ENCODE peak calls at places on chromosomes 1 and 21, in six cellular contexts. Z, C, R, N, A and J are unnamed samples.

GRCh38 chr1:59408608-59409007 is 111.7 kb downstream of the FGGY start:
- DNase-seq in R (no peak), Z (no peak), A (peak; percentile 36), N (no peak), C (peak; percentile 77), J (no peak)

GRCh38 chr1:25692560-25692959 is 76.0 kb downstream of the MAN1C1 start:
- DNase-seq in C (no peak), A (no peak), N (peak; percentile 72), Z (peak; percentile 19), R (no peak), J (peak; percentile 42)

GRCh38 chr1:37471345-37472231 is 2.8 kb upstream of the ZC3H12A start:
- DNase-seq in N (no peak), Z (peak; percentile 91), C (peak; percentile 58), R (no peak), A (peak; percentile 91), J (peak; percentile 82)

GRCh38 chr1:206634365-206635079 is 814 bp upstream of the DYRK3 start:
- DNase-seq in A (peak; percentile 87), C (peak; percentile 81), N (peak; percentile 70), R (no peak), Z (peak; percentile 90), J (peak; percentile 81)

GRCh38 chr1:168635129-168635528 is 58.7 kb downstream of the XCL1 start:
- DNase-seq in Z (no peak), C (no peak), A (no peak), N (no peak), R (no peak), J (no peak)

GRCh38 chr1:183163311-183163710 is 22.8 kb upstream of the LAMC2 start:
- DNase-seq in N (no peak), A (peak; percentile 58), R (no peak), Z (peak; percentile 84), C (no peak), J (no peak)

GRCh38 chr1:155134858-155135415 is 715 bp upstream of the SLC50A1 start:
- DNase-seq in C (peak; percentile 90), R (no peak), Z (peak; percentile 93), A (peak; percentile 96), N (peak; percentile 82), J (peak; percentile 82)

GRCh38 chr1:18998016-18998724 is 41.7 kb upstream of the IFFO2 start:
- DNase-seq in A (no peak), N (no peak), C (peak; percentile 12), R (no peak), Z (no peak), J (no peak)

GRCh38 chr1:157073944-157074685 is 25.5 kb downstream of the ETV3L start:
- DNase-seq in R (no peak), N (no peak), C (peak; percentile 73), A (peak; percentile 66), Z (peak; percentile 74), J (peak; percentile 72)

DNA sequence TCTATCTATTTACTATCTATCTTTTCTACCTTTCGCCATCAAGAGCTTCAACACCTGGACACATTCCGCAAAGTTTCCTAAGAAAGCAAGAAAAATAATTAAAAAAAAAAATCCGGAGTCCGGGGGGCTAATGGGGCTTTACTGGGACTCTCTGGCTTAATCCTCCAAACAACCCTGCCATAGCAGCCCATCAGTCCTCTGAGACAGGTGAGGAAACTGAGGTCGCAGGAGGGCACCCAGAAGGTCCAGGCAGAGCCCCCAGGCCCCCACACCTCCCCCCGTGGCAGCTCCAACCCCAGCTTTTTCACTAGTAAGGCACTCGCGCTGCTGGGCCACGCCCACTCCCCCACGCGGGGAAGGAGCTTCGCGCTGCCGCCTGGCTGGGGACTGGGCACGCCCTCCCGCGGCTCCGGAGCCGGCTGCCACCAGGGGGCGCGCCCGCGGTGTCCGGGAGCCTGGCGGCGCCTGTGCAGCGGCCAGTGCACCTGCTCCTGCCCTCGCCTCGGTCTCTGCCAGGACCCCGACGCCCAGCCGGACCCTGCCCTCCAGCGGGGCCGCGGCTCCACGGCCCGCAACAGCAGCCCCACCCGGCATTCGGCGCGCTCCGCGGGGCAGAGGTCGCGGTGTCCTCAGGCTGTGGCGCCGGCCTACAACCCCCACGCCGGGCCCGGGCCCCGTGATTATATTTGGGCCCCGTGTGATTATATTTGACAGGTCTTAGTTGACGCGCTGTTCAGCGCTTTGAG is 54.1 kb upstream of the SAMD11 start:
- DNase-seq in N (peak; percentile 88), C (peak; percentile 9), Z (peak; percentile 39), A (peak; percentile 39), R (no peak), J (peak; percentile 60)
- TF ChIP-seq CTCF in N (peak; percentile 81), C (peak; percentile 77), Z (peak; percentile 76), A (peak; percentile 69), R (peak; percentile 68), J (peak; percentile 41)

GRCh38 chr21:15058718-15059316 is 6.0 kb downstream of the NRIP1 start:
- DNase-seq in C (no peak), Z (peak; percentile 59), N (peak; percentile 29), R (no peak), A (peak; percentile 36), J (no peak)
- TF ChIP-seq MYC in C (no peak), Z (no peak), N (no peak), R (no peak), A (no peak), J (no peak)

DNA sequence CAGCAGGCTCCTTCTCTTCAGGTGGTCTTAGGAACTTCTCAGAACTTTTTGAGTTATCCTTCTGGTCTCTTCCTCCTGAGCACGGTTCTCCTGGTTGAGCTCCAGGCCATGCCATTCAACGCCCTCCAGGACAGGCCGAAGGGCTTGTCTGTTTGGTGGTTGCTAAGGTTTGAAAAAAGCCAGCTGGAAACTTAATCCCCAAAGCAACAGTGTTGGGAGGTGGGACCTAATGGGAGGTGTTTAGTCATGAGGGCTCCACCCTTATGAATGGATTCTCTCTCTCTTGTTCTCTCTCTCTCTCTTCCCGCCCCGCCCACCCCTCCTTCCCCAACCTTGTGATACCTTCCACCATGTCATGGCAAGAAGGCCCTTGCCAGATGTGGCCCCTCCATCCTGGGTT is 856 bp downstream of the KCNE1 start:
- DNase-seq in Z (no peak), R (no peak), N (no peak), A (no peak), C (no peak), J (peak; percentile 25)
- H3K4me3 ChIP-seq in Z (no peak overlapping the region), R (no peak overlapping the region), N (no peak overlapping the region), A (no peak overlapping the region), C (no peak overlapping the region), J (no peak overlapping the region)

DNA sequence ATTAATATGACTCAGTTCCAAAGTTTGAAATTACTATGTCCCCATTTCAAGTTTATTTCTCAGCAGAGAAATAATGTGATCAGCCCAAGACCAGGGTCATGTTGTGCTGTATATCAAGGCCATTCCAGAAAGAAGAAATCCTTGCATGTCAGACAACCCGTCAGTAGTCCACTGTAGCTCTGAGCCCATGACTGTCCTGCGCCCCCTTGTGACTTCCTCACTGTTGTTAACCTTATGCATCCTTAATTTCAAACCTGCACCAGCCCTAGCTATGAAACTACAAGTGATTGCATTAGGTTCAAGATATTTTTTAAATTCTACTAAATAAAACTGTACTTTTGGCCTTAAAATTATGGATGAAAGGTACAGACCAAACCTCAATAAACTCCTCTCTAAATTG is 133.0 kb downstream of the LRRC7 start:
- DNase-seq in R (no peak), C (peak; percentile 13), N (no peak), Z (peak; percentile 18), A (peak; percentile 11), J (peak; percentile 43)
- TF ChIP-seq CTCF in R (peak; percentile 30), C (peak; percentile 50), N (peak; percentile 29), Z (no peak), A (no peak), J (peak; percentile 43)